ENCODE peak calls at places on chromosomes 7 and 10, in eight cellular contexts. Y is keratinocyte, L is hepatocyte, K is GM23338, Z is MM.1S, E is GM23248, Q is neural progenitor cell, W is PC-3. D is an unnamed sample.
A peak's percentile ranks its signal among the peaks of the same experiment; 100 is the strongest.

GRCh38 chr10:77188000-77188395 is 449.6 kb downstream of the KCNMA1 start:
- DNase-seq in Z (no peak), W (no peak), L (no peak), Y (no peak), E (no peak), Q (no peak), K (no peak), D (no peak)

GRCh38 chr10:71223365-71224058 is 11.1 kb downstream of the UNC5B start:
- DNase-seq in Z (no peak), Q (no peak), K (no peak), E (no peak), Y (no peak), W (no peak), L (no peak), D (no peak)

GRCh38 chr10:93554760-93555432 is 11.6 kb upstream of the FFAR4 start:
- DNase-seq in E (peak; percentile 74), Z (peak; percentile 36), Q (peak; percentile 90), L (peak; percentile 87), Y (no peak), W (peak; percentile 77), K (peak; percentile 93), D (peak; percentile 18)

GRCh38 chr7:20484366-20484765 is 131.1 kb upstream of the ABCB5 start:
- DNase-seq in K (no peak), Y (no peak), Z (no peak), E (no peak), W (no peak), L (no peak), Q (no peak), D (no peak)

GRCh38 chr7:131231381-131232220 is 96.1 kb upstream of the MKLN1 start:
- DNase-seq in W (no peak), E (peak; percentile 44), K (no peak), Z (peak; percentile 90), L (no peak), Y (no peak), Q (no peak), D (peak; percentile 18)

GRCh38 chr7:74481458-74482324 is 28.0 kb downstream of the GTF2IRD1 start:
- DNase-seq in Y (no peak), Z (no peak), Q (no peak), L (no peak), E (peak; percentile 47), W (no peak), K (no peak), D (no peak)

GRCh38 chr10:110392860-110393732 is 88.4 kb upstream of the SMNDC1 start:
- DNase-seq in L (peak; percentile 73), Y (no peak), K (peak; percentile 11), E (peak; percentile 86), Z (no peak), Q (peak; percentile 71), W (no peak), D (no peak)

GRCh38 chr10:71635251-71635866 is 84.2 kb downstream of the C10orf105 start:
- DNase-seq in L (no peak), Z (no peak), K (no peak), Y (no peak), E (no peak), W (no peak), Q (no peak), D (no peak)

GRCh38 chr7:8117195-8117594 is 144.8 kb downstream of the ICA1 start:
- DNase-seq in E (peak; percentile 9), Q (no peak), Y (no peak), W (no peak), K (no peak), Z (no peak), L (no peak), D (no peak)

GRCh38 chr10:66980276-66980675 is 54.4 kb downstream of the LRRTM3 start:
- DNase-seq in Z (no peak), Q (no peak), E (no peak), W (no peak), L (no peak), Y (no peak), K (no peak), D (no peak)

GRCh38 chr7:12630615-12630884 is 56.9 kb upstream of the ARL4A start:
- DNase-seq in E (no peak), L (no peak), Z (no peak), K (no peak), Q (no peak), W (no peak), Y (no peak), D (no peak)

GRCh38 chr7:26865094-26865388 is 651 bp upstream of the SKAP2 start:
- DNase-seq in Y (no peak), E (peak; percentile 88), Q (peak; percentile 77), K (peak; percentile 80), Z (no peak), W (no peak), L (no peak), D (no peak)

GRCh38 chr10:1567152-1567551 is 170.2 kb downstream of the ADARB2 start:
- DNase-seq in W (no peak), Z (no peak), Y (no peak), E (no peak), L (no peak), K (no peak), Q (no peak), D (no peak)

GRCh38 chr10:75597691-75598455 is 166.4 kb downstream of the LRMDA start:
- DNase-seq in E (no peak), W (no peak), Z (no peak), Y (no peak), K (no peak), L (no peak), Q (no peak), D (no peak)

GRCh38 chr7:25856056-25856780 is 295.8 kb upstream of the NFE2L3 start:
- DNase-seq in E (peak; percentile 74), Z (no peak), K (peak; percentile 36), Q (peak; percentile 65), W (no peak), Y (no peak), L (no peak), D (no peak)

GRCh38 chr7:92251181-92251580 is 5.4 kb downstream of the ANKIB1 start:
- DNase-seq in L (no peak), K (no peak), E (peak; percentile 17), Y (no peak), Q (no peak), Z (no peak), W (no peak), D (no peak)

GRCh38 chr7:158044156-158044823 is 543.3 kb downstream of the PTPRN2 start:
- DNase-seq in K (no peak), W (no peak), L (no peak), Z (no peak), Y (no peak), Q (no peak), E (no peak), D (no peak)

GRCh38 chr10:46301056-46301645 is 14.4 kb downstream of the ANTXRL start:
- DNase-seq in E (no peak), Z (no peak), L (no peak), Y (no peak), K (no peak), Q (no peak), W (no peak), D (no peak)
- H3K4me2 ChIP-seq in E (no peak overlapping the region), Z (no peak overlapping the region), L (no peak overlapping the region), Y (no peak overlapping the region), K (no peak overlapping the region), Q (no peak overlapping the region), W (no peak overlapping the region), D (no peak overlapping the region)

DNA sequence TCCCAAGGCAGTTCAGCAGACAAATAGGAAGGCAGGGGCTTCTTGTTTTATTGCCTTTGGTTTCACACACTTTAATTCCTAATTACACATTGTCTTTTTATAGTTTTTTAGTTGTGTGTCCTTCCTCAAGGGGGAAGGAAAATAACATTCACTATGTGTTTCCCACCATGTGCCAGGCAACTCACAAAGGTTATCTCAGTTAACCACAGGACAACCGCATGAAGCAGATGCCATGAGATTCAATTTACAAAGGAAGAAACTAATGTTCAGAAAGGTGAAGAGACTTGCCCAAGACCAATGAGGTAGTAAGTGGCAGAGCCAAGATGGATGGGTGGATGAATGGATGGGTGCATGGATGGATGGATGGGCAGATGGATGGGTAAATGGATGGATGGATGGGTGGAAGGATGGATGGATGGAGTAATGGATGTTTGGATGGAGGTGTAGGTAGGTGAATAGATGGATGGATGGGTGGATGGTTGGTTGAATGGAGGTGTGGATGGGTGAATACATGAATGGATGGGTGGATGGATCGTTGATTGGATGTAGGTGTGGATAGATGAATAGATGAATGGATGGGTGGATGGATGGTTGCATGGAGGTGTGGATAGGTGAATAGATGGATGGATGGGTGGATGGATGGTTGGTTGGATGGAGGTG is 77.9 kb downstream of the ARHGAP22 start:
- DNase-seq in E (no peak), Z (no peak), Y (no peak), K (no peak), W (no peak), Q (no peak), L (no peak), D (peak; percentile 54)
- TF ChIP-seq EZH2 in E (no peak), Z (no peak), Y (no peak), K (no peak), W (no peak), Q (no peak), L (no peak), D (no peak)

GRCh38 chr7:121178869-121179497 is 149.8 kb upstream of the WNT16 start:
- DNase-seq in K (no peak), Z (peak; percentile 53), Q (no peak), E (no peak), L (no peak), W (no peak), Y (no peak), D (no peak)

GRCh38 chr7:121182281-121182680 is 146.5 kb upstream of the WNT16 start:
- DNase-seq in E (no peak), W (no peak), Q (no peak), L (no peak), Y (no peak), Z (no peak), K (no peak), D (no peak)

GRCh38 chr7:121178452-121178851 is 150.3 kb upstream of the WNT16 start:
- DNase-seq in Q (no peak), W (no peak), K (no peak), Z (no peak), E (no peak), Y (no peak), L (no peak), D (no peak)

GRCh38 chr7:121181357-121181756 is 147.4 kb upstream of the WNT16 start:
- DNase-seq in L (no peak), W (no peak), Q (no peak), Y (no peak), E (no peak), Z (no peak), K (no peak), D (no peak)

DNA sequence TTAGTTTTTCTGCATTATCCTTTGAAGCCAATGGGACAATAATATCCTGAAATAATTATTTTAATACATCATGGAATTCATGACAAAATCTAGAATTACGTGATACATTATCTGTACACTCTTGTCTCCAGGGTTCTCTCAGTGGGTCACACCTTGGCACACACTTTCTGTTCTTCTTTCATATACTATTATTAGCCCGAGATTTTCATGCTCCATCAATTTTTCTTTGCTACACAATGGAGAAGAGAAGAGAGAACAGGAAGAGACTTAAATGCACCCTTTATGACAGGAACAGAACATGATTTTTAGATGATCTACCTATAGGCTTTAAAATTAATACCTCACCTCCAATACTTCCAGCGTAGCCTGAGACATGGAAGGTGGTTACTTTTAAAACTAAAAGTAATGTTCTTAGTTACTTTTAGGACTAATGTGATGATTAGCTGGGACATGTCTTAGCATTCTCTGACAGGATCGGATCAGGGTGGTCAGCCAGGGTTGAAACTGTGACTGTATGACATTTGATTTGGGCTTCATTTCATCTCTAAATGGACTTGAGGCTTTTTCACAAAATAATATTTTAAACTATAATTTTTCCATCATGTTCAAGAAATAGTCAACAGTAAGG is 148.2 kb upstream of the WNT16 start:
- DNase-seq in Y (no peak), K (no peak), Z (no peak), L (no peak), Q (no peak), W (no peak), E (no peak), D (no peak)
- H3K4me3 ChIP-seq in Y (no peak overlapping the region), K (no peak overlapping the region), Z (no peak overlapping the region), L (no peak overlapping the region), Q (no peak overlapping the region), W (no peak overlapping the region), E (no peak overlapping the region), D (no peak overlapping the region)

GRCh38 chr10:123636598-123637325 is 29.4 kb upstream of the GPR26 start:
- DNase-seq in W (no peak), L (peak; percentile 21), K (no peak), Y (no peak), E (peak; percentile 77), Z (no peak), Q (no peak), D (no peak)
- H3K4me2 ChIP-seq in W (no peak overlapping the region), L (no peak overlapping the region), K (no peak overlapping the region), Y (no peak overlapping the region), E (peak overlapping the region; percentile 16), Z (no peak overlapping the region), Q (no peak overlapping the region), D (no peak overlapping the region)